ENCODE peak calls at places on chromosome 22, in ten cellular contexts. W is breast epithelium, B is posterior cingulate gyrus, G is tibial artery, T is GM23248, E is left cardiac atrium, X is DMS 273 treated with DMSO at 0.1 percent for 48 hours, P is cardiac fibroblast, Y is EH, N is HT-29. K is an unnamed sample.

GRCh38 chr22:28759861-28760560 is 12.5 kb upstream of the CCDC117 start:
- DNase-seq in W (no peak), B (no peak), G (no peak), T (no peak), E (no peak), X (peak), P (no peak), Y (peak), N (no peak), K (no peak)

GRCh38 chr22:45880091-45880651 is 96.8 kb downstream of the WNT7B start:
- DNase-seq in W (peak), B (no peak), G (peak), T (no peak), E (no peak), X (no peak), P (no peak), Y (no peak), N (no peak), K (no peak)

GRCh38 chr22:20449819-20450550 is 12.4 kb upstream of the SCARF2 start:
- DNase-seq in W (no peak), B (no peak), G (no peak), T (no peak), E (no peak), X (no peak), P (no peak), Y (no peak), N (no peak), K (no peak)

GRCh38 chr22:29477919-29478318 is 2.1 kb upstream of the NEFH start:
- DNase-seq in W (no peak), B (no peak), G (no peak), T (no peak), E (no peak), X (no peak), P (no peak), Y (no peak), N (no peak), K (no peak)

GRCh38 chr22:32545801-32546200 is 71.2 kb downstream of the FBXO7 start:
- DNase-seq in W (no peak), B (no peak), G (peak), T (peak), E (peak), X (no peak), P (no peak), Y (peak), N (no peak), K (no peak)

GRCh38 chr22:18103527-18104269 is 6.9 kb upstream of the TUBA8 start:
- DNase-seq in W (no peak), B (no peak), G (no peak), T (no peak), E (no peak), X (no peak), P (no peak), Y (no peak), N (no peak), K (no peak)

GRCh38 chr22:27050771-27051170 is 393.4 kb downstream of the MIAT start:
- DNase-seq in W (no peak), B (no peak), G (no peak), T (no peak), E (no peak), X (no peak), P (no peak), Y (no peak), N (no peak), K (no peak)

GRCh38 chr22:31838917-31839316 is 85.1 kb downstream of the DEPDC5 start:
- DNase-seq in W (no peak), B (no peak), G (no peak), T (no peak), E (no peak), X (no peak), P (no peak), Y (no peak), N (no peak), K (no peak)

GRCh38 chr22:25759825-25760231 is 17.8 kb downstream of the MYO18B start:
- DNase-seq in W (no peak), B (no peak), G (no peak), T (peak), E (peak), X (no peak), P (peak), Y (peak), N (no peak), K (no peak)

GRCh38 chr22:17074648-17075002 is 10.2 kb upstream of the IL17RA start:
- DNase-seq in W (no peak), B (no peak), G (no peak), T (peak), E (no peak), X (no peak), P (no peak), Y (peak), N (no peak), K (no peak)

GRCh38 chr22:19798825-19799224 is 38.2 kb downstream of the TBX1 start:
- DNase-seq in W (no peak), B (no peak), G (no peak), T (no peak), E (peak), X (no peak), P (no peak), Y (no peak), N (no peak), K (no peak)

GRCh38 chr22:41286639-41287091 is 678 bp upstream of the RANGAP1 start:
- DNase-seq in W (no peak), B (no peak), G (no peak), T (peak), E (no peak), X (no peak), P (peak), Y (peak), N (no peak), K (no peak)

GRCh38 chr22:35116269-35116668 is 50.3 kb downstream of the ISX start:
- DNase-seq in W (no peak), B (no peak), G (no peak), T (no peak), E (no peak), X (no peak), P (no peak), Y (no peak), N (no peak), K (no peak)

GRCh38 chr22:41801147-41801819 is 804 bp downstream of the CCDC134 start:
- DNase-seq in W (no peak), B (no peak), G (no peak), T (no peak), E (no peak), X (no peak), P (no peak), Y (no peak), N (peak), K (no peak)

GRCh38 chr22:44366372-44367310 is 53.9 kb upstream of the SHISAL1 start:
- DNase-seq in W (no peak), B (no peak), G (no peak), T (no peak), E (peak), X (no peak), P (no peak), Y (no peak), N (no peak), K (no peak)

GRCh38 chr22:20464096-20464614 is 26.5 kb upstream of the SCARF2 start:
- DNase-seq in W (no peak), B (no peak), G (no peak), T (no peak), E (no peak), X (no peak), P (no peak), Y (no peak), N (no peak), K (no peak)

GRCh38 chr22:36220457-36220921 is 18.8 kb downstream of the APOL2 start:
- DNase-seq in W (no peak), B (no peak), G (no peak), T (peak), E (no peak), X (no peak), P (peak), Y (peak), N (peak), K (no peak)

GRCh38 chr22:29627196-29627535 is 23.7 kb downstream of the NF2 start:
- DNase-seq in W (no peak), B (no peak), G (no peak), T (no peak), E (no peak), X (no peak), P (no peak), Y (no peak), N (no peak), K (no peak)

GRCh38 chr22:29359469-29359868 is 28.9 kb downstream of the AP1B1 start:
- DNase-seq in W (peak), B (peak), G (no peak), T (peak), E (peak), X (no peak), P (peak), Y (peak), N (peak), K (peak)

GRCh38 chr22:35482311-35482710 is 58.3 kb upstream of the RASD2 start:
- DNase-seq in W (no peak), B (no peak), G (no peak), T (no peak), E (no peak), X (no peak), P (no peak), Y (no peak), N (no peak), K (no peak)

GRCh38 chr22:41242396-41243117 is 1.8 kb upstream of the CHADL start:
- DNase-seq in W (no peak), B (no peak), G (no peak), T (peak), E (no peak), X (no peak), P (no peak), Y (peak), N (no peak), K (no peak)

GRCh38 chr22:37898441-37899181 is 7.5 kb upstream of the MICALL1 start:
- DNase-seq in W (peak), B (no peak), G (no peak), T (no peak), E (no peak), X (no peak), P (no peak), Y (no peak), N (peak), K (peak)

K was measured in substantia nigra.